ENCODE peak calls at places on chromosome 2, in four cellular contexts. One of them, this sample, is unnamed.

GRCh38 chr2:49914281-49914680 is 760.0 kb upstream of the FSHR start:
- DNase-seq in GM12878: no peak
- DNase-seq in HepG2: no peak
- DNase-seq in K562: no peak
- DNase-seq in this sample: no peak

GRCh38 chr2:12303181-12304030 is 413.3 kb upstream of the TRIB2 start:
- DNase-seq in GM12878: no peak
- DNase-seq in HepG2: no peak
- DNase-seq in K562: no peak
- DNase-seq in this sample: peak; percentile 19

GRCh38 chr2:39995005-39995732 is 216.1 kb upstream of the THUMPD2 start:
- DNase-seq in K562: no peak
- DNase-seq in GM12878: no peak
- DNase-seq in HepG2: no peak
- DNase-seq in this sample: no peak

GRCh38 chr2:144162652-144163051 is 357.3 kb downstream of the ZEB2 start:
- DNase-seq in HepG2: peak; percentile 35
- DNase-seq in K562: no peak
- DNase-seq in GM12878: peak; percentile 12
- DNase-seq in this sample: peak; percentile 11

GRCh38 chr2:176709541-176709951 is 440.3 kb downstream of the MTX2 start:
- DNase-seq in HepG2: no peak
- DNase-seq in GM12878: no peak
- DNase-seq in K562: no peak
- DNase-seq in this sample: no peak

GRCh38 chr2:66212749-66213148 is 222.2 kb upstream of the MEIS1 start:
- DNase-seq in K562: no peak
- DNase-seq in GM12878: no peak
- DNase-seq in HepG2: no peak
- DNase-seq in this sample: no peak

GRCh38 chr2:112881217-112882000 is 29.6 kb upstream of the IL37 start:
- DNase-seq in GM12878: peak; percentile 58
- DNase-seq in K562: peak; percentile 33
- DNase-seq in HepG2: peak; percentile 54
- DNase-seq in this sample: no peak

GRCh38 chr2:183866666-183867065 is 731.7 kb upstream of the ZNF804A start:
- DNase-seq in GM12878: no peak
- DNase-seq in K562: no peak
- DNase-seq in HepG2: no peak
- DNase-seq in this sample: no peak

GRCh38 chr2:137721733-137722132 is 242.5 kb upstream of the HNMT start:
- DNase-seq in GM12878: no peak
- DNase-seq in HepG2: no peak
- DNase-seq in K562: no peak
- DNase-seq in this sample: no peak

GRCh38 chr2:12389354-12390045 is 327.2 kb upstream of the TRIB2 start:
- DNase-seq in K562: no peak
- DNase-seq in GM12878: no peak
- DNase-seq in HepG2: no peak
- DNase-seq in this sample: no peak

GRCh38 chr2:227188292-227188691 is 23.9 kb downstream of the COL4A3 start:
- DNase-seq in K562: no peak
- DNase-seq in GM12878: no peak
- DNase-seq in HepG2: no peak
- DNase-seq in this sample: no peak

GRCh38 chr2:240605867-240606743 is 19.2 kb upstream of the GPR35 start:
- DNase-seq in K562: no peak
- DNase-seq in HepG2: no peak
- DNase-seq in GM12878: no peak
- DNase-seq in this sample: no peak

GRCh38 chr2:50492452-50492851 is 539.5 kb downstream of the NRXN1 start:
- DNase-seq in HepG2: peak; percentile 54
- DNase-seq in GM12878: peak; percentile 5
- DNase-seq in K562: peak; percentile 58
- DNase-seq in this sample: peak; percentile 52

GRCh38 chr2:166127217-166128155 is at the start of gene SCN1A:
- DNase-seq in GM12878: no peak
- DNase-seq in K562: peak; percentile 18
- DNase-seq in HepG2: peak; percentile 89
- DNase-seq in this sample: peak; percentile 28

GRCh38 chr2:221567809-221568208 is 4.3 kb downstream of the EPHA4 start:
- DNase-seq in GM12878: no peak
- DNase-seq in HepG2: no peak
- DNase-seq in K562: no peak
- DNase-seq in this sample: no peak

GRCh38 chr2:128505150-128505490 is 186.5 kb upstream of the HS6ST1 start:
- DNase-seq in HepG2: no peak
- DNase-seq in GM12878: no peak
- DNase-seq in K562: no peak
- DNase-seq in this sample: no peak

GRCh38 chr2:144431384-144431783 is 88.5 kb downstream of the ZEB2 start:
- DNase-seq in GM12878: no peak
- DNase-seq in HepG2: no peak
- DNase-seq in K562: no peak
- DNase-seq in this sample: no peak

GRCh38 chr2:130996658-130997057 is 96.6 kb downstream of the FAM168B start:
- DNase-seq in HepG2: no peak
- DNase-seq in GM12878: no peak
- DNase-seq in K562: no peak
- DNase-seq in this sample: no peak

GRCh38 chr2:170770008-170770303 is 222 bp upstream of the ERICH2 start:
- DNase-seq in HepG2: no peak
- DNase-seq in GM12878: no peak
- DNase-seq in K562: no peak
- DNase-seq in this sample: no peak

GRCh38 chr2:234488913-234489451 is 7.9 kb downstream of the ARL4C start:
- DNase-seq in HepG2: no peak
- DNase-seq in GM12878: peak; percentile 51
- DNase-seq in K562: no peak
- DNase-seq in this sample: no peak

GRCh38 chr2:112791019-112791418 is 6.7 kb upstream of the IL1A start:
- DNase-seq in HepG2: no peak
- DNase-seq in GM12878: no peak
- DNase-seq in K562: no peak
- DNase-seq in this sample: no peak

GRCh38 chr2:190382851-190383250 is 25.3 kb upstream of the MFSD6 start:
- DNase-seq in K562: peak; percentile 23
- DNase-seq in GM12878: peak; percentile 43
- DNase-seq in HepG2: peak; percentile 62
- DNase-seq in this sample: peak; percentile 14

GRCh38 chr2:222296911-222297599 is 1.7 kb downstream of the PAX3 start:
- DNase-seq in K562: no peak
- DNase-seq in HepG2: no peak
- DNase-seq in GM12878: no peak
- DNase-seq in this sample: no peak

GRCh38 chr2:163373481-163373880 is 362.3 kb downstream of the FIGN start:
- DNase-seq in GM12878: no peak
- DNase-seq in K562: no peak
- DNase-seq in HepG2: no peak
- DNase-seq in this sample: no peak

GRCh38 chr2:8677646-8678592 is 3.9 kb upstream of the ID2 start:
- DNase-seq in GM12878: no peak
- DNase-seq in HepG2: peak; percentile 76
- DNase-seq in K562: peak; percentile 57
- DNase-seq in this sample: peak; percentile 49

GRCh38 chr2:18247282-18248110 is 313.0 kb downstream of the RDH14 start:
- DNase-seq in HepG2: no peak
- DNase-seq in K562: no peak
- DNase-seq in GM12878: no peak
- DNase-seq in this sample: no peak

GRCh38 chr2:188381614-188382013 is 89.9 kb downstream of the GULP1 start:
- DNase-seq in K562: no peak
- DNase-seq in HepG2: no peak
- DNase-seq in GM12878: no peak
- DNase-seq in this sample: no peak

GRCh38 chr2:127044165-127044718 is 62.7 kb downstream of the BIN1 start:
- DNase-seq in GM12878: no peak
- DNase-seq in HepG2: no peak
- DNase-seq in K562: no peak
- DNase-seq in this sample: no peak

GRCh38 chr2:55229221-55229620 is 2.9 kb downstream of the CLHC1 start:
- DNase-seq in GM12878: no peak
- DNase-seq in K562: no peak
- DNase-seq in HepG2: no peak
- DNase-seq in this sample: no peak

GRCh38 chr2:150204449-150204848 is 283.0 kb downstream of the RND3 start:
- DNase-seq in K562: no peak
- DNase-seq in GM12878: no peak
- DNase-seq in HepG2: no peak
- DNase-seq in this sample: no peak

GRCh38 chr2:11851881-11852280 is 105.4 kb downstream of the LPIN1 start:
- DNase-seq in K562: no peak
- DNase-seq in GM12878: no peak
- DNase-seq in HepG2: no peak
- DNase-seq in this sample: no peak

GRCh38 chr2:153971914-153972313 is 100.2 kb downstream of the GALNT13 start:
- DNase-seq in GM12878: no peak
- DNase-seq in HepG2: no peak
- DNase-seq in K562: no peak
- DNase-seq in this sample: no peak

GRCh38 chr2:29731948-29732347 is 189.4 kb downstream of the ALK start:
- DNase-seq in K562: no peak
- DNase-seq in HepG2: no peak
- DNase-seq in GM12878: no peak
- DNase-seq in this sample: no peak

GRCh38 chr2:237669129-237669627 is 41.8 kb downstream of the LRRFIP1 start:
- DNase-seq in GM12878: no peak
- DNase-seq in K562: no peak
- DNase-seq in HepG2: no peak
- DNase-seq in this sample: no peak

GRCh38 chr2:237668440-237668839 is 41.1 kb downstream of the LRRFIP1 start:
- DNase-seq in K562: no peak
- DNase-seq in GM12878: no peak
- DNase-seq in HepG2: no peak
- DNase-seq in this sample: no peak

GRCh38 chr2:237666606-237667005 is 39.2 kb downstream of the LRRFIP1 start:
- DNase-seq in HepG2: no peak
- DNase-seq in K562: no peak
- DNase-seq in GM12878: no peak
- DNase-seq in this sample: no peak

GRCh38 chr2:237669628-237670351 is 42.4 kb downstream of the LRRFIP1 start:
- DNase-seq in GM12878: peak; percentile 68
- DNase-seq in HepG2: peak; percentile 85
- DNase-seq in K562: no peak
- DNase-seq in this sample: peak; percentile 38

GRCh38 chr2:237667891-237668290 is 40.5 kb downstream of the LRRFIP1 start:
- DNase-seq in GM12878: no peak
- DNase-seq in HepG2: no peak
- DNase-seq in K562: no peak
- DNase-seq in this sample: no peak
- TF ChIP-seq TARDBP in GM12878: no peak
- TF ChIP-seq TARDBP in HepG2: no peak
- TF ChIP-seq TARDBP in K562: no peak
- TF ChIP-seq TARDBP in this sample: no peak

DNA sequence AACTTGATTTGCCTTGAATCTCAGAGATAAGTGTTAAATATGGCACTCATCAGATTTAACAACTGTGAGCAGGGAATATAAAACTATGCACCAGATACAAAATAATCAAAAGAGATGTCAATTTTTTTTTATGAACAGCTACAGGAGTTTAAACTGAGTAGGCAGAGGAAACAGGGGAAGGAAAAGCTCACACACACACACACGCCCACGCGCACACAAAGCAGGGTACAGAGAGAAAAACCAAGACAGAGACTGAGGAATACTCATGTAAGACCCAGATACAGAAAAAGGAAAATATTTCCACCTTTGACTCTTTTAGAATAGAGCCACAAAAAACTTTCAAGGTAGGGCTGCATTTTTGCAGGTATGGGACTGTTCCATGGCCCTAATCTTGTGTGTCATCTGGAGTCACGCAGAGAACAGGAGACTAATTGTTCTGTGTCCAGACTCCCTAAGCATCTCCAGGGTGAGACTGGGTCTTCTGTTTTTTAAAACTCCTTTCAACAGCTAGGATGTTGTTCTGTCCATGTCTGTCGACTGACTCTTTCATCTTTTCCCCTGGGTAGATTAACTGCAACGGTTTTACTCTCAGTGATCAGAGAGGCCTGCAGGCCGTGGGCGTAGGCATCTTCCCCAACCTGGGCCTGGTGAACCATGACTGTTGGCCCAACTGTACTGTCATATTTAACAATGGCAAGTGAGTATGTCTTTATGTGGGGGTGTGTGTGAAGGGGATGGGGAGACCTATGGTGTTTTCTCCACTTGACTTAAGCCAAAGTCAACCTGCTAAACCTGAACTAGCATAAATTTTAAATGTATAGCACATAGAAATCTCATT is 23.0 kb downstream of the SMYD1 start:
- DNase-seq in GM12878: no peak
- DNase-seq in HepG2: no peak
- DNase-seq in K562: no peak
- DNase-seq in this sample: no peak
- TF ChIP-seq TARDBP in GM12878: no peak
- TF ChIP-seq TARDBP in HepG2: no peak
- TF ChIP-seq TARDBP in K562: no peak
- TF ChIP-seq TARDBP in this sample: no peak

GRCh38 chr2:207165121-207166038 is at the start of gene KLF7:
- DNase-seq in HepG2: no peak
- DNase-seq in K562: peak; percentile 7
- DNase-seq in GM12878: no peak
- DNase-seq in this sample: peak; percentile 30
- TF ChIP-seq TARDBP in HepG2: no peak
- TF ChIP-seq TARDBP in K562: no peak
- TF ChIP-seq TARDBP in GM12878: no peak
- TF ChIP-seq TARDBP in this sample: no peak

GRCh38 chr2:68435605-68436004 is 31.5 kb downstream of the FBXO48 start:
- DNase-seq in K562: no peak
- DNase-seq in HepG2: no peak
- DNase-seq in GM12878: no peak
- DNase-seq in this sample: no peak

GRCh38 chr2:68438455-68439303 is 28.4 kb downstream of the FBXO48 start:
- DNase-seq in HepG2: no peak
- DNase-seq in GM12878: no peak
- DNase-seq in K562: no peak
- DNase-seq in this sample: no peak

GRCh38 chr2:68432696-68433658 is 34.1 kb downstream of the FBXO48 start:
- DNase-seq in HepG2: no peak
- DNase-seq in GM12878: no peak
- DNase-seq in K562: no peak
- DNase-seq in this sample: no peak

GRCh38 chr2:68434981-68435380 is 32.1 kb downstream of the FBXO48 start:
- DNase-seq in K562: no peak
- DNase-seq in HepG2: no peak
- DNase-seq in GM12878: no peak
- DNase-seq in this sample: no peak

GRCh38 chr2:68436270-68436669 is 30.8 kb downstream of the FBXO48 start:
- DNase-seq in HepG2: no peak
- DNase-seq in GM12878: no peak
- DNase-seq in K562: no peak
- DNase-seq in this sample: no peak
- TF ChIP-seq TARDBP in HepG2: no peak
- TF ChIP-seq TARDBP in GM12878: no peak
- TF ChIP-seq TARDBP in K562: no peak
- TF ChIP-seq TARDBP in this sample: no peak

This sample was measured in HEK293T.